ENCODE peak calls at places on chromosomes 7 and 10, in six cellular contexts. O, Q, N, D, W and F are unnamed samples. For H3K36me3, the result is how much of the 10 kb centered on the place peaks cover.

GRCh38 chr7:27189560-27190283 is 4.7 kb upstream of the HOXA11 start:
- DNase-seq in Q (no peak), D (peak), O (peak), N (no peak), W (no peak), F (peak)

GRCh38 chr7:29565982-29566746 is 2.5 kb downstream of the PRR15 start:
- DNase-seq in D (no peak), W (no peak), O (no peak), Q (peak), N (no peak), F (peak)

GRCh38 chr10:84957427-84957826 is 629.0 kb downstream of the CCSER2 start:
- DNase-seq in O (no peak), N (no peak), W (no peak), Q (no peak), D (no peak), F (no peak)

GRCh38 chr10:103951183-103951582 is 15.8 kb upstream of the SLK start:
- DNase-seq in Q (no peak), D (no peak), O (no peak), N (no peak), W (no peak), F (no peak)

GRCh38 chr7:77321300-77321699 is 94.8 kb downstream of the GSAP start:
- DNase-seq in Q (no peak), D (no peak), W (no peak), N (no peak), O (no peak), F (no peak)

GRCh38 chr7:151172273-151173141 is 5.0 kb upstream of the GBX1 start:
- DNase-seq in W (peak), D (peak), Q (peak), N (peak), O (peak), F (peak)

GRCh38 chr7:105352018-105352612 is 36.6 kb downstream of the SRPK2 start:
- DNase-seq in D (no peak), O (peak), W (no peak), Q (peak), N (peak), F (no peak)

GRCh38 chr10:74542077-74542476 is 284.3 kb upstream of the KAT6B start:
- DNase-seq in D (no peak), W (no peak), O (no peak), N (peak), Q (no peak), F (no peak)

GRCh38 chr7:129454249-129454551 is 20.0 kb downstream of the STRIP2 start:
- DNase-seq in N (no peak), O (no peak), W (no peak), D (no peak), Q (no peak), F (no peak)

GRCh38 chr10:598415-599170 is 90.9 kb downstream of the DIP2C start:
- DNase-seq in O (no peak), D (no peak), W (no peak), N (peak), Q (no peak), F (no peak)

GRCh38 chr7:42189535-42189934 is 47.5 kb downstream of the GLI3 start:
- DNase-seq in D (no peak), Q (no peak), W (no peak), N (no peak), O (no peak), F (no peak)

GRCh38 chr7:29109356-29109755 is 37.0 kb downstream of the CPVL start:
- DNase-seq in O (no peak), D (no peak), Q (no peak), W (no peak), N (no peak), F (no peak)

GRCh38 chr10:22850541-22850940 is 77.3 kb upstream of the ARMC3 start:
- DNase-seq in Q (no peak), D (no peak), N (no peak), W (no peak), O (no peak), F (no peak)

GRCh38 chr10:93235686-93236085 is 162.0 kb downstream of the CYP26A1 start:
- DNase-seq in N (peak), W (peak), O (no peak), Q (no peak), D (no peak), F (peak)

GRCh38 chr7:33250421-33250827 is 121.1 kb downstream of the BBS9 start:
- DNase-seq in Q (no peak), O (no peak), D (no peak), W (no peak), N (no peak), F (no peak)

GRCh38 chr10:124657806-124658205 is 86.4 kb downstream of the FAM53B start:
- DNase-seq in W (no peak), O (no peak), N (no peak), Q (peak), D (no peak), F (no peak)

GRCh38 chr10:71218046-71218832 is 5.9 kb downstream of the UNC5B start:
- DNase-seq in W (peak), Q (peak), D (no peak), O (no peak), N (no peak), F (peak)

GRCh38 chr7:112649560-112649959 is 140.6 kb downstream of the TMEM168 start:
- DNase-seq in W (no peak), D (no peak), O (no peak), N (no peak), Q (no peak), F (no peak)

GRCh38 chr7:83276250-83276649 is 113.6 kb upstream of the PCLO start:
- DNase-seq in Q (no peak), O (no peak), D (no peak), N (no peak), W (no peak), F (no peak)

GRCh38 chr10:93820434-93820833 is 62.7 kb downstream of the LGI1 start:
- DNase-seq in Q (no peak), D (no peak), W (no peak), O (no peak), N (no peak), F (no peak)

GRCh38 chr7:859368-860030 is 16.9 kb upstream of the GET4 start:
- DNase-seq in O (no peak), Q (no peak), W (no peak), D (no peak), N (no peak), F (peak)

GRCh38 chr7:857661-858060 is 18.7 kb upstream of the GET4 start:
- DNase-seq in Q (no peak), W (no peak), O (no peak), D (no peak), N (no peak), F (no peak)

GRCh38 chr7:855686-856369 is 20.5 kb upstream of the GET4 start:
- DNase-seq in N (no peak), W (no peak), Q (no peak), D (no peak), O (no peak), F (no peak)

GRCh38 chr7:854118-854775 is 22.0 kb downstream of the SUN1 start:
- DNase-seq in D (no peak), Q (no peak), W (no peak), O (no peak), N (no peak), F (no peak)

DNA sequence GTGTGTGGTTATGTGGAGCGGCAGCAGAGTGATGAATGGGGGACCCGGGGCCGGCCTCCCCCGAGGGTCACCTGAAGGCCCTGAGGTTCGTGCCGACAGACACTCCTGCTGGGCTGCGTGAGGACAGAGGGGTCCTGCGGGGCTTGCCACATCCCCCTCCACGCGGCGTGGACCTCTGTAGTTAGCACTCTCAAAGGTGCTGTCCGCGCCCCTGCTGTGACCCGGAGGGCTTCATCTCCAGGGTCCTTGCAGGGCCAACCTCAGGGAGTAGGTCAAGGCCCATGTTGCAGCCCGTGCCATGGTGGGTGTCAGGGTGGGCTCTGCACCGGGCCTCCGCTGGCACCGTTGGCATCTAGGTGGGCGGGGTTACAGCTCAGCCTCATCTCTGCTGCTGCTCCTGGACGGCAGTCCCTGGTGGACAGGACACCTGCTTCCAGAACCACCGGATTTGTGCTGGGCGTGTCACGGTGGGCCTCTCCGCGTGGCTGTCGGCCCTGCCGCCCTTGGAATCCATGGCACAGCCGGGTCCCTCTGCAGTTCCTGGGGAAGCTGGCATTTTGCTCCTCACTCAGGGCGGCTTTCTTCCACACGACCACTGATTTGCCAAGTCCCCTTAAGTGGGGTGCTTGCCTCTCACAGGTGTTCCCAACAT is 19.8 kb upstream of the GET4 start:
- DNase-seq in D (no peak), Q (no peak), O (no peak), W (no peak), N (no peak), F (no peak)
- H3K36me3 ChIP-seq in D (half or more), Q (half or more), O (under half), W (half or more), N (under half), F (under half)

GRCh38 chr7:50404392-50404791 is 45.8 kb downstream of the FIGNL1 start:
- DNase-seq in D (no peak), N (no peak), W (no peak), Q (no peak), O (no peak), F (no peak)
- H3K36me3 ChIP-seq in D (under half), N (under half), W (under half), Q (under half), O (under half), F (under half)

GRCh38 chr7:131501422-131501821 is 55.0 kb downstream of the PODXL start:
- DNase-seq in N (no peak), W (no peak), Q (no peak), O (no peak), D (no peak), F (no peak)
- H3K36me3 ChIP-seq in N (under half), W (under half), Q (under half), O (under half), D (half or more), F (under half)

DNA sequence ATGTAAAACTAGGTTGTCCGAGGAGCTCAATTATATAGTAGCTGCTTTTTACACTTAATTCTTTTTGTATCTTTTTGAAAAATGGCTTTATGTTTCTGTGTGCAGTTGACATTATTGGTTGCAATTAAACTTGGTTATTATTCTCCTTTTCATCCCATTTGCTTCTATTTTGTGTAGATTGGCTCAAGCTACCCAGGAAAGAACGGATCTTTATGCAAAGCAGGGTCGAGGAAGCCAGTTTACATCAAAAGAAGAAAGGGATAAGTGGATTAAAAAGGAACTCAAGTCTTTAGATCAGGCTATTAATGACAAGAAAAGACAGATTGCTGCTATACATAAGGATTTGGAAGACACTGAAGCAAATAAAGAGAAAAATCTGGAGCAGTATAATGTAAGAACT is 16.5 kb downstream of the SMC3 start:
- DNase-seq in O (no peak), W (no peak), Q (no peak), N (no peak), D (no peak), F (no peak)
- H3K36me3 ChIP-seq in O (under half), W (half or more), Q (half or more), N (under half), D (half or more), F (under half)

DNA sequence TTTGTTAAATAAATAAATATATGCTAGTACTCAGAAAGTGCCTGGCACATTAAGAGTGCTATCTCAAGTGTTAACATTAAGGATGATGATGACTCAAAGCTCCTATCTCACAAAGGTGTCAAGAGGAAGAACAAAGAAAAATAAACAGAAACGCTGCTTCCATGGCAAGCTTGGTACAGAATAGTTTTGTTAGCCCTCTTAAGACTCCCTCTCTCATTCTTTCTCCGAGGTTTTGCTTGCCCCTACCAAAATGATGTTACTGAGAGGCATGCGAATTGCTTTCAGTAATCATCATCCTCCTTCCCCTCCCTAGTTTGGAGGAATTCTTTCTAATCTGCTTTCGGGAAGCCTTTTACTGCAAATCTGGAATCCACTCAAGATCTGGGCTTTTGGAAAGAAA is 96.7 kb downstream of the SORCS1 start:
- DNase-seq in O (no peak), D (no peak), N (no peak), Q (no peak), W (no peak), F (no peak)
- H3K36me3 ChIP-seq in O (under half), D (under half), N (under half), Q (under half), W (under half), F (under half)

DNA sequence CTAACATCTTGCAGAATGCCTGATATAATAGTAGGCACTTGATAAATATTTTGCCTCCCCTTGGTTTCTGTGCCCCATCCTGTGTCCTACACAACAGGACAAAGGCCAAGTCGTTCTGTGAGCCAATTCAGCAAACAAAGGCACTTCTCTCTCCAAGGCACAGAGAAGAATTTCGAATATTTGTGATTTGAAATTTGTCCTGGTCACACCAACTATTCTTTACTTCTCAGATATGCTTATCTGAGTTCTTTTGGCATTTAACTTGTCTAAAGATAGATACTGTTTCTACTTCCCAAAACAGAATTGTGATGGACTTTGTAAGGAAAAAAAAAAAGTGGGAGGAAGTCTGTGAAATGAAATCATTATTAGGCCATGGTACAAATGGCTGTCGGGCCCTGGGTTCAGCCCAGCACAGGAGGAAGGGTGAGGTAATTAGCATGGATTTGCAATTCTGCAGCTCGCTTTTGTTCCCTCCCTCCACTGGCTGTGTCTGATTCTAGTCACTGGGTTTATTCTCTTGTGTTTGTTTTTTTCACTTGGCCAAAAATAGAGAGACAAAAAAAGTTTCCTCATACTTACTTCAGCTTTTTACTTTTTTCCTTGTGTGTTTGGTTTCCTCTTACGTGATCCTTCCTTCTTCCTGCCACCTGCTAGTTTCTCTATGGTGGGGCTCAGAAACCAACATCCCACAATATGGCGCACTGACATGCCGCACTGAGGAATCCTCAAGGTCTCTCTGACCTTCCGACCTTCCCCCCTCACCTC is 108.2 kb upstream of the MKLN1 start:
- DNase-seq in D (no peak), W (peak), Q (no peak), N (no peak), O (peak), F (no peak)
- H3K36me3 ChIP-seq in D (under half), W (under half), Q (under half), N (under half), O (under half), F (under half)

GRCh38 chr7:148791506-148791905 is 92.6 kb downstream of the EZH2 start:
- DNase-seq in N (no peak), Q (no peak), W (no peak), O (no peak), D (no peak), F (no peak)
- H3K36me3 ChIP-seq in N (under half), Q (half or more), W (half or more), O (under half), D (half or more), F (under half)